ENCODE peak calls at places on chromosomes 6 and 20, in eight cellular contexts. Z is transverse colon, F is GM12891, O is spleen, A is K562, P is stomach, V is HCT116, U is prostate gland. M is an unnamed sample.

GRCh38 chr20:36852187-36852586 is 23.8 kb upstream of the TLDC2 start:
- DNase-seq in Z (no peak), F (no peak), O (no peak), A (no peak), P (no peak), V (no peak), U (no peak), M (peak)

GRCh38 chr20:35004051-35004725 is 48.5 kb downstream of the MYH7B start:
- DNase-seq in Z (peak), F (peak), O (peak), A (no peak), P (no peak), V (no peak), U (no peak), M (no peak)

GRCh38 chr20:23159256-23159922 is 73.3 kb upstream of the CD93 start:
- DNase-seq in Z (no peak), F (no peak), O (no peak), A (no peak), P (peak), V (no peak), U (no peak), M (no peak)

GRCh38 chr6:87922947-87923330 is 124.7 kb upstream of the SPACA1 start:
- DNase-seq in Z (no peak), F (peak), O (peak), A (no peak), P (no peak), V (no peak), U (no peak), M (peak)

GRCh38 chr20:50642288-50642803 is 49.0 kb downstream of the RIPOR3 start:
- DNase-seq in Z (no peak), F (no peak), O (no peak), A (no peak), P (no peak), V (no peak), U (no peak), M (no peak)

GRCh38 chr6:53854843-53855567 is 60.2 kb downstream of the LRRC1 start:
- DNase-seq in Z (no peak), F (no peak), O (no peak), A (no peak), P (no peak), V (no peak), U (no peak), M (no peak)

GRCh38 chr6:118748311-118749062 is 97.1 kb upstream of the CEP85L start:
- DNase-seq in Z (no peak), F (no peak), O (no peak), A (no peak), P (no peak), V (no peak), U (no peak), M (no peak)

GRCh38 chr6:167268683-167269280 is 22.3 kb upstream of the UNC93A start:
- DNase-seq in Z (no peak), F (no peak), O (no peak), A (no peak), P (no peak), V (no peak), U (no peak), M (no peak)

GRCh38 chr6:88428068-88428467 is 261.9 kb upstream of the CNR1 start:
- DNase-seq in Z (no peak), F (no peak), O (no peak), A (no peak), P (no peak), V (no peak), U (no peak), M (no peak)

GRCh38 chr20:9616455-9616805 is 102.0 kb downstream of the LAMP5 start:
- DNase-seq in Z (no peak), F (no peak), O (no peak), A (no peak), P (no peak), V (no peak), U (no peak), M (no peak)

DNA sequence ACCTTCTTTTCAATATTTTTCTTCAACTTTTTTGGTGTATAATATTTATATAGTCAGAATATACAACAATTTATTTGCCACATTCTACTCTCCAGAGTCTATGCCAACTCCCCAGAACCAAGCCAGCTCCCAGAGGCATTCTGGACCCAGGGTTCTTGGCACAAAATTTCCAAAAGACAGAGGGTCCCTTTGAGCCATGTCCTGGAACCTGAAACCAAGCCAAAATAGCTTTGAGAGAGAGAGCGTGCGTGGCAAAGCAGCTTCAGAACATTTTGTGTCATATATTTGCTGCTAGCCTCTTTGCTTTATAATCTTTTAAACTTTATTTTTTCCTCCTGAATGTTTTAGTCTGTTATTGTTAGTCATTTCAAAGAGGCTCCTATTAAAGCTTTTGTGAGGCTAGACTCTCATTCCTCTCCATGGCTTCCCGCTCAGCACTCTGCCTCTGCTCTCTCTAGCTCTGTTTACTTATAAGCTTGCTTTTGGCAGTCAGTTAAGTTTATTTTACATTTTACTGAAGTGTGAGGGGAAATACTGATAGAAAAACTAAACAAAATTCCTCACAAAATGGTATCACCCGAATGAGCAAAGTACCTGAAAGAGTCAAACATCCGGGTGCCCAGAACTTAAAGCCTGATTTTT is 605.2 kb upstream of the ID4 start:
- DNase-seq in Z (no peak), F (no peak), O (no peak), A (no peak), P (no peak), V (no peak), U (no peak), M (no peak)
- TF ChIP-seq POLR2AphosphoS5 in Z (no peak), F (no peak), O (no peak), A (no peak), P (no peak), V (no peak), U (peak), M (no peak)

DNA sequence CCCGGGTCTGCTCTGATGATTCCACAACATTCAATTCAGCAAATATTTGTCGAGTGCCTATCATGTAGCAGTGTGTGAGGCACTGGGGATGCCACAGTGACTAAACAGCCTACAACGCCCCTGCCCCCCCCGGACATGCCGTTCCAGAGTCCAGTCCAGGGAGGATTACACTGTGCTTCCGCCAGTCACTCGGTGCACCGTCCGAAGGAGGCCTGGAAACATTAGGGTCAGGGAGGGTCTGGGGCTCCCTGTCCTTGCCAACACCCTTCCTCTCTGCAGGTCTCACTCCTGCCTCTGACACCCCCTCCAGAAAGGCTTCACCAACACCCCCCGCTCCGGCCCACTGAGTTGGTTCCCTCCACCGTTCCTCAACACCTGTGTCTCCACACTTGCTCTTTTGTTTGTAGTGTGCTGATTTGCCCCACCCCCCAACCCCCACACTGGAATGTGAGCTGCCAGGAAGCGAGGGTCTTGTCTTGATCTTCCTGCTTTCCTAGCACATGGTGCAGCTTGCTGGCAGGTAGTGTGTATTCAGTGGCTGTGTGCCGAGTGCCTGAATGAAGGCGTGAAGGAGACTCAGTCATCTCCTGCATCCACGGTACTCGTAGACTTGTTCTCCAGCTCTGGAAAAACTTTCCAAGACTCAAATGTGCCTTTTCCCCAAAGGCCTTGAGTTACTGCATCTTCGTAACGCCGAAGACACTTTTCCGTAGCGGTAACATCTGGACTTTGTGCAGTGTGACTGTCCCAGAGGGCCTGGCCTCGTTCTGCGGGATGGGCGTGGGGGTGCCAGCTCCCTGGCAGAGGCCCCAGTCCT is 150.4 kb downstream of the ZDHHC14 start:
- DNase-seq in Z (peak), F (no peak), O (no peak), A (no peak), P (no peak), V (no peak), U (no peak), M (no peak)
- TF ChIP-seq POLR2A in Z (peak), F (no peak), O (no peak), A (no peak), P (no peak), V (no peak), U (no peak), M (no peak)

GRCh38 chr6:27772261-27773001 is 139.8 kb downstream of the OR2B2 start:
- DNase-seq in Z (peak), F (no peak), O (peak), A (peak), P (peak), V (peak), U (peak), M (peak)
- TF ChIP-seq POLR2AphosphoS5 in Z (peak), F (no peak), O (peak), A (no peak), P (peak), V (peak), U (peak), M (no peak)

DNA sequence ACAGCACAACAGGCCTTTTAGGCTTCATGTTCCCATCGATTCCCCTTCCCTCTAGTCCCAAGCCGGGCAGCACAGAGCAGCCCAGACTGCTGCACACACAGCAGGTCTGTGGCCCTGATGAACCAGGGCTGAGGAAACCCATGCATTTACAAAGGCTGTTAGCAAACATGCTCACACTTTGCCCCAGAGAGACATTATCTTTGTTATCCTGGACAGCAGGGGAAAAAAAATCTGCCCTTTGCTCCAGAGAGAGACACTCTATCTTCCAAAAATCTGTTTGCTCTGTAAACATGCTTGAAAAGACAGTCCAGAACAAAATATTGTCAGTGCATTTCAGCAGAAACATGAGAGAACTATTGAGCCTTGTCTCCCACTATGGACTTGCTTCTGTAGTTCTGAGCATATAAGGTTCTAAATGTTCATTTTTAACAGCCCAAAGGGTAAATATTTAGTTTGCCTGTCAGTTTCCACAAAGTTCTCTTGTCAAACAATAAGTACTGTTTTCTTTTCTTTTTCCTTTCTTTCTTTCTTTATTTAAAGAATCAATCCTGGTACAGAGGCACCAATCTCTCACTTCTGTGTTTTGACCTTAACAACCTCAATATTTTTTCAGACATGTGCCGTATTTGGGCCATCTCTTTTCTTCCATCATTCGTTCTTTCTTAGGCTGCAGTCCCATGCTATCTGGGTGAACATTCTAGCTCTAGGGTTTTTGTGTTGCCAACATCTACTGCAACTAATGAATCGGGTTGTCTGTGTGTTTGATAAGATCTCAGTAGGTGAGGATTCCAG is 468.0 kb downstream of the EPM2A start:
- DNase-seq in Z (no peak), F (no peak), O (no peak), A (no peak), P (no peak), V (no peak), U (peak), M (no peak)
- TF ChIP-seq POLR2A in Z (no peak), F (no peak), O (no peak), A (no peak), P (no peak), V (no peak), U (no peak), M (no peak)

DNA sequence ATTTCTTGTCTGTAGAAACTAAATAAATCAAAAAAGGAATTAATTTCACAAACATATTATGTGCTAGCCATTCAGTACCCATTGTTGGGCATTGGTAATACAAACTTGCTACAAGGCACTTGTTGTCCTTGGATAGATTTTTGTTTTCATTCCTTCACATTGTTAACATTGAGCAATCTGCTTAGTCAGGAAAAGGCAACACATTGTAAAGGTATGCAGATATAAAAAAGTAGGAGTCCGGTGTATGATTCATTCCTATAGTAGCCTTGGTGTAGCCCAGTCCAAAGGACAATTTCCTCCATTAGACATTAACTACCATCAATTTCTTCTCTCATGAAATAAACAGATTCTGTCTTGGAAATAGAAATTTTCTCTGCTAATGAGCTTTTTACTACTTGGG is 369.2 kb upstream of the CITED2 start:
- DNase-seq in Z (no peak), F (no peak), O (no peak), A (no peak), P (no peak), V (peak), U (no peak), M (no peak)
- TF ChIP-seq POLR2AphosphoS5 in Z (no peak), F (no peak), O (no peak), A (no peak), P (peak), V (no peak), U (peak), M (no peak)

GRCh38 chr20:58650776-58651547 is at the start of gene STX16:
- DNase-seq in Z (peak), F (peak), O (peak), A (peak), P (peak), V (peak), U (peak), M (peak)
- TF ChIP-seq POLR2A in Z (peak), F (peak), O (peak), A (peak), P (no peak), V (no peak), U (peak), M (peak)

GRCh38 chr20:18856873-18857272 is 43.3 kb downstream of the SCP2D1 start:
- DNase-seq in Z (no peak), F (no peak), O (no peak), A (no peak), P (no peak), V (no peak), U (no peak), M (no peak)
- TF ChIP-seq POLR2AphosphoS5 in Z (no peak), F (no peak), O (no peak), A (no peak), P (no peak), V (no peak), U (no peak), M (no peak)

GRCh38 chr20:62389601-62390087 is 2.7 kb downstream of the RPS21 start:
- DNase-seq in Z (no peak), F (no peak), O (no peak), A (no peak), P (no peak), V (no peak), U (no peak), M (no peak)
- TF ChIP-seq POLR2A in Z (no peak), F (no peak), O (no peak), A (peak), P (no peak), V (no peak), U (no peak), M (no peak)